ENCODE peak calls at places on chromosomes 13 and 19, in four cellular contexts. H is GM12878, V is K562, B is SK-N-SH. A is an unnamed sample.

GRCh38 chr13:98173431-98173921 is 3.6 kb downstream of the RNF113B start:
- DNase-seq in H (no peak), V (no peak), B (no peak), A (no peak)

GRCh38 chr19:5608271-5608666 is 14.3 kb downstream of the SAFB2 start:
- DNase-seq in H (no peak), V (no peak), B (no peak), A (no peak)

GRCh38 chr13:100872761-100873160 is 198.2 kb upstream of the TMTC4 start:
- DNase-seq in H (no peak), V (no peak), B (no peak), A (no peak)

GRCh38 chr13:87684850-87685735 is 13.9 kb downstream of the SLITRK5 start:
- DNase-seq in H (no peak), V (no peak), B (no peak), A (no peak)

GRCh38 chr13:88726075-88726474 is 1054.9 kb downstream of the SLITRK5 start:
- DNase-seq in H (no peak), V (no peak), B (no peak), A (no peak)

GRCh38 chr19:55276720-55277430 is 3.0 kb downstream of the HSPBP1 start:
- DNase-seq in H (no peak), V (no peak), B (no peak), A (no peak)

GRCh38 chr13:107650081-107650701 is 565.1 kb downstream of the LIG4 start:
- DNase-seq in H (no peak), V (peak; percentile 12), B (peak; percentile 25), A (peak; percentile 83)

GRCh38 chr19:54482889-54483288 is 9.8 kb upstream of the CDC42EP5 start:
- DNase-seq in H (no peak), V (no peak), B (no peak), A (no peak)

GRCh38 chr13:86002921-86003488 is 203.8 kb upstream of the SLITRK6 start:
- DNase-seq in H (no peak), V (no peak), B (no peak), A (no peak)

GRCh38 chr19:497476-497860 is 1.2 kb downstream of the MADCAM1 start:
- DNase-seq in H (no peak), V (no peak), B (peak; percentile 53), A (no peak)

GRCh38 chr19:9869008-9869617 is 34.0 kb downstream of the PIN1 start:
- DNase-seq in H (no peak), V (no peak), B (no peak), A (no peak)

GRCh38 chr13:75769141-75769905 is 133.2 kb downstream of the LMO7 start:
- DNase-seq in H (no peak), V (no peak), B (peak; percentile 44), A (no peak)

GRCh38 chr19:38685666-38686529 is 38.4 kb downstream of the ACTN4 start:
- DNase-seq in H (no peak), V (no peak), B (peak; percentile 56), A (no peak)

GRCh38 chr19:35142531-35143230 is 374 bp upstream of the FXYD7 start:
- DNase-seq in H (no peak), V (peak; percentile 91), B (peak; percentile 91), A (peak; percentile 80)

GRCh38 chr13:51643882-51644281 is 59.6 kb downstream of the WDFY2 start:
- DNase-seq in H (no peak), V (no peak), B (no peak), A (no peak)

GRCh38 chr13:93386191-93386590 is 159.6 kb downstream of the GPC6 start:
- DNase-seq in H (no peak), V (no peak), B (no peak), A (no peak)

GRCh38 chr19:13024126-13024957 is 29.1 kb downstream of the NFIX start:
- DNase-seq in H (no peak), V (no peak), B (no peak), A (no peak)

GRCh38 chr13:47215741-47216140 is 318.9 kb upstream of the HTR2A start:
- DNase-seq in H (no peak), V (no peak), B (no peak), A (no peak)

GRCh38 chr13:105327727-105328126 is 1207.7 kb downstream of the EFNB2 start:
- DNase-seq in H (no peak), V (no peak), B (no peak), A (no peak)

GRCh38 chr13:95833713-95834112 is 156.8 kb downstream of the DNAJC3 start:
- DNase-seq in H (no peak), V (peak; percentile 7), B (no peak), A (no peak)

GRCh38 chr19:30225615-30226463 is 146.3 kb upstream of the ZNF536 start:
- DNase-seq in H (no peak), V (no peak), B (peak; percentile 73), A (no peak)

GRCh38 chr19:17721821-17722220 is 2.5 kb downstream of the MAP1S start:
- DNase-seq in H (no peak), V (no peak), B (no peak), A (no peak)

GRCh38 chr13:30905932-30906383 is at the start of gene MEDAG:
- DNase-seq in H (no peak), V (no peak), B (no peak), A (peak; percentile 15)

GRCh38 chr13:88154001-88154400 is 482.8 kb downstream of the SLITRK5 start:
- DNase-seq in H (no peak), V (no peak), B (no peak), A (no peak)

GRCh38 chr13:99855516-99855915 is 116.1 kb downstream of the ZIC5 start:
- DNase-seq in H (no peak), V (no peak), B (no peak), A (no peak)

GRCh38 chr13:27770809-27771208 is 21.5 kb upstream of the GSX1 start:
- DNase-seq in H (no peak), V (no peak), B (peak; percentile 20), A (peak; percentile 56)

GRCh38 chr13:98317573-98318171 is 140.6 kb upstream of the RNF113B start:
- DNase-seq in H (no peak), V (no peak), B (no peak), A (no peak)

GRCh38 chr19:12198136-12198535 is 35.2 kb downstream of the ZNF136 start:
- DNase-seq in H (no peak), V (no peak), B (no peak), A (no peak)

GRCh38 chr13:110869805-110870706 is 44.8 kb downstream of the ANKRD10 start:
- DNase-seq in H (no peak), V (peak; percentile 78), B (peak; percentile 58), A (peak; percentile 49)

GRCh38 chr13:52345048-52345447 is 60.9 kb downstream of the THSD1 start:
- DNase-seq in H (no peak), V (no peak), B (no peak), A (no peak)

GRCh38 chr19:7188682-7189629 is 105.3 kb downstream of the INSR start:
- DNase-seq in H (no peak), V (no peak), B (no peak), A (no peak)

GRCh38 chr13:113451951-113452421 is 1.3 kb downstream of the ADPRHL1 start:
- DNase-seq in H (no peak), V (no peak), B (no peak), A (no peak)

GRCh38 chr19:1102407-1103106 is 1.2 kb upstream of the GPX4 start:
- DNase-seq in H (peak; percentile 93), V (no peak), B (no peak), A (no peak)

GRCh38 chr19:41225238-41226052 is 6.4 kb downstream of the AXL start:
- DNase-seq in H (no peak), V (peak; percentile 86), B (peak; percentile 55), A (peak; percentile 63)

GRCh38 chr13:110722971-110723370 is 9.5 kb downstream of the ING1 start:
- DNase-seq in H (no peak), V (no peak), B (no peak), A (no peak)

GRCh38 chr13:111347438-111347837 is 27.0 kb downstream of the TEX29 start:
- DNase-seq in H (no peak), V (no peak), B (no peak), A (no peak)

GRCh38 chr13:96707146-96707545 is 287.1 kb downstream of the OXGR1 start:
- DNase-seq in H (no peak), V (no peak), B (no peak), A (no peak)

GRCh38 chr13:23159205-23159586 is 21.6 kb upstream of the SGCG start:
- DNase-seq in H (no peak), V (peak; percentile 6), B (peak; percentile 54), A (peak; percentile 85)
- TF ChIP-seq USF1 in H (no peak), V (no peak), B (no peak), A (no peak)

DNA sequence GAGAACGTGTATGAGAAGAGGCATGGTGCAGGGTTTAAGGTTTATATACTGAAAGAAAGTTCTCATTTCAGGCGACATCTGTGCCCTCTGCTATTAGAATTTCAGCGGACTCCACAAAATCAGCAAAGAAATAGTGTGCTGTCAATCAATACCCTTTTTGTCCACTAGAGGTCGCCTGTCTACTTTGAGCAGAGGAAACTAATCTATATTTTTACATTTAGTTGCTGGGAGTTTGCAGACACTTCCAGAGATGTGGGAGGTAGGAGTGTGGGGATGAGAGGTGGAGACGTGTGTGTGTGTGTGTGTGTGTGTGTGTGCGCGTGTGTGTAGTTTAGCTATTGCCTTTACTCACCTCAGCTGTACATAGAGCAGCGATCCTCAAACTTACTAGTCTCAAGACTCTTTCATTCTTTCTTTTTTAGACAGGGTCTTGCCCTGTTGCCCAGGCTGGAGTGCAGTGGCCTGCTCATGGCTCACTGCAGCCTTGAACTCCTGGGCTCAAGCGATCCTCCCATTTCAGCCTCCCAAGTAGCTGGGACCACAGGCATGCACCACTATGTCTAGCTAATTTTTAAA is 9.7 kb downstream of the INAFM1 start:
- DNase-seq in H (no peak), V (peak; percentile 42), B (peak; percentile 56), A (no peak)
- TF ChIP-seq USF1 in H (no peak), V (no peak), B (no peak), A (no peak)

GRCh38 chr13:37956536-37956935 is 87.0 kb upstream of the TRPC4 start:
- DNase-seq in H (no peak), V (no peak), B (no peak), A (no peak)
- TF ChIP-seq USF1 in H (no peak), V (no peak), B (no peak), A (no peak)

GRCh38 chr13:74132152-74132767 is 1.9 kb downstream of the KLF12 start:
- DNase-seq in H (no peak), V (no peak), B (no peak), A (no peak)

GRCh38 chr13:74132768-74133656 is 1.2 kb downstream of the KLF12 start:
- DNase-seq in H (no peak), V (no peak), B (peak; percentile 48), A (peak; percentile 38)

GRCh38 chr13:74134777-74135305 is 637 bp upstream of the KLF12 start:
- DNase-seq in H (no peak), V (peak; percentile 12), B (peak; percentile 84), A (peak; percentile 32)

GRCh38 chr13:74134226-74134776 is at the start of gene KLF12:
- DNase-seq in H (peak; percentile 69), V (peak; percentile 48), B (peak; percentile 90), A (peak; percentile 83)

GRCh38 chr13:74133657-74134201 is 475 bp downstream of the KLF12 start:
- DNase-seq in H (peak; percentile 64), V (peak; percentile 5), B (peak; percentile 85), A (peak; percentile 83)
- TF ChIP-seq USF1 in H (peak; percentile 77), V (no peak), B (peak; percentile 88), A (peak; percentile 82)

DNA sequence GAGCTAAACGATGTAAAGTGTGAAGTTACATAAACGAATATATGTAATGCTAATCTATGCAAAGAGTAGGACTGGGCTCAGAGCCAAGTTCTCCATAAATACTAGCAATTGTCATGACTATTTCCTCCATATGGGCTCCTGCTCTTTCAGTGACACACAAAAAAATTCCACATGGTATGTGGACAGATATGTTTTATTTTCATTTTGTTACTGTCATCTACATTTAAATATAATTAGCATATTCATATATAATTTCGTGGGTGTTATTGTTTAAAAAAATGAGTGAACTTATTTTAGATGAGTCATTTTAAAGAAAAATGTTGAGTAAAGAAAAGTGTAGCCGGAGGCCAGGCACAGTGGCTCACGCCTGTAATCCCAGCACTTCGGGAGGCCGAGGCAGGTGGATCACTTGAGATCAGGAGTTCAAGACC is 5.0 kb upstream of the IGSF23 start:
- DNase-seq in H (no peak), V (no peak), B (no peak), A (no peak)
- TF ChIP-seq USF1 in H (no peak), V (no peak), B (no peak), A (no peak)

A was measured in WTC11.